ENCODE peak calls at places on chromosome 21, in four cellular contexts. One of them, this sample, is unnamed.

GRCh38 chr21:20618878-20619277 is 379.3 kb upstream of the NCAM2 start:
- DNase-seq in fibroblast of lung: no peak
- DNase-seq in foreskin fibroblast: no peak
- DNase-seq in retinal pigment epithelial cell: peak
- DNase-seq in this sample: no peak

GRCh38 chr21:18248171-18248570 is 3.5 kb downstream of the CHODL start:
- DNase-seq in fibroblast of lung: no peak
- DNase-seq in foreskin fibroblast: no peak
- DNase-seq in retinal pigment epithelial cell: no peak
- DNase-seq in this sample: no peak

GRCh38 chr21:38989745-38990423 is 184.2 kb downstream of the ETS2 start:
- DNase-seq in fibroblast of lung: peak
- DNase-seq in foreskin fibroblast: peak
- DNase-seq in retinal pigment epithelial cell: peak
- DNase-seq in this sample: peak

GRCh38 chr21:41579692-41580091 is 71.7 kb upstream of the TMPRSS2 start:
- DNase-seq in fibroblast of lung: no peak
- DNase-seq in foreskin fibroblast: no peak
- DNase-seq in retinal pigment epithelial cell: no peak
- DNase-seq in this sample: no peak

GRCh38 chr21:35113064-35113463 is 64.0 kb upstream of the RUNX1 start:
- DNase-seq in fibroblast of lung: no peak
- DNase-seq in foreskin fibroblast: peak
- DNase-seq in retinal pigment epithelial cell: no peak
- DNase-seq in this sample: no peak

GRCh38 chr21:42768324-42769121 is 110.8 kb downstream of the WDR4 start:
- DNase-seq in fibroblast of lung: no peak
- DNase-seq in foreskin fibroblast: no peak
- DNase-seq in retinal pigment epithelial cell: no peak
- DNase-seq in this sample: no peak

GRCh38 chr21:28991861-28992525 is 684 bp downstream of the LTN1 start:
- DNase-seq in fibroblast of lung: no peak
- DNase-seq in foreskin fibroblast: no peak
- DNase-seq in retinal pigment epithelial cell: no peak
- DNase-seq in this sample: no peak

GRCh38 chr21:29648710-29649240 is 291.0 kb downstream of the GRIK1 start:
- DNase-seq in fibroblast of lung: no peak
- DNase-seq in foreskin fibroblast: no peak
- DNase-seq in retinal pigment epithelial cell: no peak
- DNase-seq in this sample: no peak

GRCh38 chr21:18705971-18706370 is 302.4 kb upstream of the TMPRSS15 start:
- DNase-seq in fibroblast of lung: no peak
- DNase-seq in foreskin fibroblast: no peak
- DNase-seq in retinal pigment epithelial cell: no peak
- DNase-seq in this sample: no peak

GRCh38 chr21:28671549-28672195 is 321.0 kb downstream of the LTN1 start:
- DNase-seq in fibroblast of lung: peak
- DNase-seq in foreskin fibroblast: peak
- DNase-seq in retinal pigment epithelial cell: no peak
- DNase-seq in this sample: no peak

GRCh38 chr21:38561613-38562012 is 63.3 kb upstream of the ERG start:
- DNase-seq in fibroblast of lung: no peak
- DNase-seq in foreskin fibroblast: no peak
- DNase-seq in retinal pigment epithelial cell: no peak
- DNase-seq in this sample: no peak

GRCh38 chr21:39656209-39656608 is 43.5 kb downstream of the B3GALT5 start:
- DNase-seq in fibroblast of lung: no peak
- DNase-seq in foreskin fibroblast: no peak
- DNase-seq in retinal pigment epithelial cell: no peak
- DNase-seq in this sample: no peak

GRCh38 chr21:42555756-42556438 is 42.2 kb downstream of the SLC37A1 start:
- DNase-seq in fibroblast of lung: no peak
- DNase-seq in foreskin fibroblast: no peak
- DNase-seq in retinal pigment epithelial cell: no peak
- DNase-seq in this sample: no peak

GRCh38 chr21:29217818-29218252 is 80.9 kb upstream of the BACH1 start:
- DNase-seq in fibroblast of lung: peak
- DNase-seq in foreskin fibroblast: peak
- DNase-seq in retinal pigment epithelial cell: no peak
- DNase-seq in this sample: peak

GRCh38 chr21:34642211-34643075 is 26.4 kb upstream of the CLIC6 start:
- DNase-seq in fibroblast of lung: no peak
- DNase-seq in foreskin fibroblast: no peak
- DNase-seq in retinal pigment epithelial cell: no peak
- DNase-seq in this sample: no peak

GRCh38 chr21:42850866-42851391 is 28.4 kb downstream of the WDR4 start:
- DNase-seq in fibroblast of lung: no peak
- DNase-seq in foreskin fibroblast: peak
- DNase-seq in retinal pigment epithelial cell: no peak
- DNase-seq in this sample: no peak

GRCh38 chr21:43341349-43342163 is 85.4 kb downstream of the SIK1 start:
- DNase-seq in fibroblast of lung: peak
- DNase-seq in foreskin fibroblast: no peak
- DNase-seq in retinal pigment epithelial cell: peak
- DNase-seq in this sample: no peak

GRCh38 chr21:16908087-16908486 is 604.8 kb upstream of the CXADR start:
- DNase-seq in fibroblast of lung: no peak
- DNase-seq in foreskin fibroblast: peak
- DNase-seq in retinal pigment epithelial cell: peak
- DNase-seq in this sample: peak

GRCh38 chr21:42669069-42669468 is 15.6 kb downstream of the PDE9A start:
- DNase-seq in fibroblast of lung: no peak
- DNase-seq in foreskin fibroblast: no peak
- DNase-seq in retinal pigment epithelial cell: no peak
- DNase-seq in this sample: no peak

GRCh38 chr21:25638634-25639166 is 358 bp upstream of the JAM2 start:
- DNase-seq in fibroblast of lung: peak
- DNase-seq in foreskin fibroblast: peak
- DNase-seq in retinal pigment epithelial cell: no peak
- DNase-seq in this sample: no peak

GRCh38 chr21:41410767-41411448 is 15.1 kb upstream of the MX1 start:
- DNase-seq in fibroblast of lung: no peak
- DNase-seq in foreskin fibroblast: no peak
- DNase-seq in retinal pigment epithelial cell: no peak
- DNase-seq in this sample: no peak

GRCh38 chr21:19547951-19548635 is 1144.5 kb upstream of the TMPRSS15 start:
- DNase-seq in fibroblast of lung: no peak
- DNase-seq in foreskin fibroblast: no peak
- DNase-seq in retinal pigment epithelial cell: peak
- DNase-seq in this sample: no peak

GRCh38 chr21:16775056-16775455 is 737.8 kb upstream of the CXADR start:
- DNase-seq in fibroblast of lung: no peak
- DNase-seq in foreskin fibroblast: no peak
- DNase-seq in retinal pigment epithelial cell: no peak
- DNase-seq in this sample: no peak

GRCh38 chr21:22438428-22439086 is 1440.3 kb downstream of the NCAM2 start:
- DNase-seq in fibroblast of lung: no peak
- DNase-seq in foreskin fibroblast: no peak
- DNase-seq in retinal pigment epithelial cell: no peak
- DNase-seq in this sample: no peak

GRCh38 chr21:31501921-31502320 is 157.6 kb upstream of the SOD1 start:
- DNase-seq in fibroblast of lung: no peak
- DNase-seq in foreskin fibroblast: no peak
- DNase-seq in retinal pigment epithelial cell: no peak
- DNase-seq in this sample: no peak
- H3K4me3 ChIP-seq in fibroblast of lung: no peak
- H3K4me3 ChIP-seq in foreskin fibroblast: no peak
- H3K4me3 ChIP-seq in retinal pigment epithelial cell: no peak
- H3K4me3 ChIP-seq in this sample: no peak

GRCh38 chr21:10539956-10540355 is 18.6 kb downstream of the TPTE start:
- DNase-seq in fibroblast of lung: no peak
- DNase-seq in foreskin fibroblast: no peak
- DNase-seq in retinal pigment epithelial cell: no peak
- DNase-seq in this sample: no peak
- H3K4me3 ChIP-seq in fibroblast of lung: no peak
- H3K4me3 ChIP-seq in foreskin fibroblast: no peak
- H3K4me3 ChIP-seq in retinal pigment epithelial cell: no peak
- H3K4me3 ChIP-seq in this sample: no peak

GRCh38 chr21:31326478-31327247 is 17.4 kb downstream of the TIAM1 start:
- DNase-seq in fibroblast of lung: no peak
- DNase-seq in foreskin fibroblast: peak
- DNase-seq in retinal pigment epithelial cell: no peak
- DNase-seq in this sample: no peak
- H3K4me3 ChIP-seq in fibroblast of lung: no peak
- H3K4me3 ChIP-seq in foreskin fibroblast: no peak
- H3K4me3 ChIP-seq in retinal pigment epithelial cell: no peak
- H3K4me3 ChIP-seq in this sample: no peak

GRCh38 chr21:36461918-36462486 is 17.9 kb downstream of the CLDN14 start:
- DNase-seq in fibroblast of lung: no peak
- DNase-seq in foreskin fibroblast: no peak
- DNase-seq in retinal pigment epithelial cell: no peak
- DNase-seq in this sample: no peak

GRCh38 chr21:36461277-36461917 is 18.5 kb downstream of the CLDN14 start:
- DNase-seq in fibroblast of lung: no peak
- DNase-seq in foreskin fibroblast: no peak
- DNase-seq in retinal pigment epithelial cell: no peak
- DNase-seq in this sample: no peak

GRCh38 chr21:36464590-36464989 is 15.3 kb downstream of the CLDN14 start:
- DNase-seq in fibroblast of lung: no peak
- DNase-seq in foreskin fibroblast: no peak
- DNase-seq in retinal pigment epithelial cell: no peak
- DNase-seq in this sample: no peak

GRCh38 chr21:36463991-36464390 is 15.9 kb downstream of the CLDN14 start:
- DNase-seq in fibroblast of lung: no peak
- DNase-seq in foreskin fibroblast: no peak
- DNase-seq in retinal pigment epithelial cell: no peak
- DNase-seq in this sample: no peak

DNA sequence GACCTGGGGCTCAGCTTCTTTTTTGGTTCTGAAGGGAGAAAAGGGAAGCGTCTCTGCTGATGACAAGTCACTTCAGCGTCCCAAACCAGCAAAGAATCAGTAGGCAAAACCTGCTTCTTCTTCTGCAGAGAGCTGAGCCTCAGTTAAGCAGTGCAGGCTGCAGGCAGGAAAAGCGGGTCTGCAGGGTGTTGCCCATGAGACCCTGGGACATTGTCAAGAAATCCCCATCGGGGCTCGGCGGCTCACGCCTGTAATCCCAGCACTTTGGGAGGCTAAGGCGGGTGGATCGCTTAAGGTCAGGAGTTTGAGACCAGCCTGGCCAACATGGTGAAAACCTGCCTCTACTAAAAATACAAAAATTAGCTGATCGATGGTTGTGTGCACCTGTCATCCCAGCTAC is 16.7 kb downstream of the CLDN14 start:
- DNase-seq in fibroblast of lung: no peak
- DNase-seq in foreskin fibroblast: no peak
- DNase-seq in retinal pigment epithelial cell: no peak
- DNase-seq in this sample: no peak
- H3K4me3 ChIP-seq in fibroblast of lung: no peak
- H3K4me3 ChIP-seq in foreskin fibroblast: no peak
- H3K4me3 ChIP-seq in retinal pigment epithelial cell: no peak
- H3K4me3 ChIP-seq in this sample: no peak

GRCh38 chr21:45029968-45030636 is 44.3 kb upstream of the ADARB1 start:
- DNase-seq in fibroblast of lung: no peak
- DNase-seq in foreskin fibroblast: no peak
- DNase-seq in retinal pigment epithelial cell: no peak
- DNase-seq in this sample: no peak

GRCh38 chr21:45031231-45032191 is 42.9 kb upstream of the ADARB1 start:
- DNase-seq in fibroblast of lung: no peak
- DNase-seq in foreskin fibroblast: no peak
- DNase-seq in retinal pigment epithelial cell: no peak
- DNase-seq in this sample: no peak

GRCh38 chr21:45029298-45029967 is 44.9 kb upstream of the ADARB1 start:
- DNase-seq in fibroblast of lung: peak
- DNase-seq in foreskin fibroblast: peak
- DNase-seq in retinal pigment epithelial cell: no peak
- DNase-seq in this sample: no peak

GRCh38 chr21:45032332-45032731 is 42.0 kb upstream of the ADARB1 start:
- DNase-seq in fibroblast of lung: no peak
- DNase-seq in foreskin fibroblast: no peak
- DNase-seq in retinal pigment epithelial cell: no peak
- DNase-seq in this sample: no peak

DNA sequence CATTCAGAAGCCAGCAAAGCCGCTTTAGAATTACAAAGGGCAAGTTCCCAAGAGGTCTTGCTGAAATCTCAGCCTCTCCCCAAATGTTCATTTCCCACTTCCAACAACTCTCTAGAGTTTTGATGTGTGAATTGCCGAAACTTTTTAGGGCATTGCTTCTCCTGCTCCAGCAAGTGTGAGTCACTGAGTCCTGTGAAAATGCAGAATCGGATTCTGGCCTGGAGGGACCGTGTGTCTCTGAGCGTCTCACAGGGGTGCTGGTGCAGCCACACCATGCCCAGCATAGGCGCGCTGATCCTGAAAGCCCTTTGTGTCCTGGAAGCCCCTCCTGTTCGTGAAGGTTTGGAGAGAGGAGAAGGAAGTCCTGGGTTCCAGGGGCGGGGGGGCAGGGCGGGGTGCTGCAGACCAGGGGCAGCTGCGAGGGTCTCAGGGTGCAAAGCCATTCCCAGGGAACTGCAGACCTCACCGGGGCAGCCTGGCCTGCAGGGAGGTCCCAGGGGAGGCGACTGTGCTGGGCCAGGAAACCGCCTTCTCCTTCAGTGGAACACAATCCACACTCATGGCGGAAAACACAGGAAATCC is 43.7 kb upstream of the ADARB1 start:
- DNase-seq in fibroblast of lung: peak
- DNase-seq in foreskin fibroblast: peak
- DNase-seq in retinal pigment epithelial cell: no peak
- DNase-seq in this sample: no peak
- H3K4me3 ChIP-seq in fibroblast of lung: no peak
- H3K4me3 ChIP-seq in foreskin fibroblast: no peak
- H3K4me3 ChIP-seq in retinal pigment epithelial cell: no peak
- H3K4me3 ChIP-seq in this sample: no peak

DNA sequence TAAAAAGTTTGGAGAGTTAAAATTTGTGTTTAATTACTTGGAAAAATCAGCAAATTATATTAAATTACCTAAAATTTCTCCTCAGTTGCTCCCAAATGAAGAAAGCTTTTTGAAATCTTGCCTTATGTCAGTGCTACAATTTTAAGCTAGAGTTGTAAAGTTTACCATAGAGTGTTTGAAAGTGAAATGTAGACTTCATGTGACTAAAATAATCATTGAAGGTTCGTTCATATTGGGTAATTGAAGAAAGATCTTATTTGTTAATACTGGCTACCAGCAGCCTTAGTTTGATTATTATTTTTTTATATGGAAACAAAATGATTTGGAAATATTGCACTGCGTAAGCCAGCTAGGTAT is 4.4 kb downstream of the DYRK1A start:
- DNase-seq in fibroblast of lung: no peak
- DNase-seq in foreskin fibroblast: no peak
- DNase-seq in retinal pigment epithelial cell: no peak
- DNase-seq in this sample: no peak
- H3K4me3 ChIP-seq in fibroblast of lung: no peak
- H3K4me3 ChIP-seq in foreskin fibroblast: no peak
- H3K4me3 ChIP-seq in retinal pigment epithelial cell: no peak
- H3K4me3 ChIP-seq in this sample: no peak

GRCh38 chr21:45523411-45524101 is 18.7 kb downstream of the SLC19A1 start:
- DNase-seq in fibroblast of lung: no peak
- DNase-seq in foreskin fibroblast: no peak
- DNase-seq in retinal pigment epithelial cell: no peak
- DNase-seq in this sample: no peak
- H3K4me3 ChIP-seq in fibroblast of lung: no peak
- H3K4me3 ChIP-seq in foreskin fibroblast: no peak
- H3K4me3 ChIP-seq in retinal pigment epithelial cell: no peak
- H3K4me3 ChIP-seq in this sample: no peak